ENCODE peak calls at places on chromosomes 6 and 20, in seven cellular contexts. E is mucosa of descending colon, W is left ventricle myocardium inferior, O is psoas muscle, T is H9, Z is MG63, N is lower lobe of right lung. A is an unnamed sample.

GRCh38 chr20:11204926-11205768 is 531.3 kb upstream of the JAG1 start:
- DNase-seq in E (peak; percentile 47), T (peak; percentile 69), W (peak; percentile 34), N (peak; percentile 48), O (peak; percentile 52), Z (peak; percentile 40), A (peak; percentile 62)

GRCh38 chr6:92369309-92369708 is 1050.0 kb downstream of the EPHA7 start:
- DNase-seq in N (no peak), W (no peak), O (no peak), T (no peak), Z (no peak), E (no peak), A (no peak)

GRCh38 chr6:89974776-89975175 is 80.5 kb downstream of the GJA10 start:
- DNase-seq in T (no peak), N (no peak), W (no peak), Z (no peak), E (no peak), O (no peak), A (no peak)

GRCh38 chr6:132401120-132401940 is at the start of gene MOXD1:
- DNase-seq in E (peak; percentile 57), T (peak; percentile 59), N (no peak), W (peak; percentile 45), O (peak; percentile 52), Z (peak; percentile 64), A (peak; percentile 84)

GRCh38 chr6:52933778-52934177 is 24.3 kb upstream of the GSTA3 start:
- DNase-seq in Z (no peak), N (no peak), W (no peak), E (no peak), T (no peak), O (no peak), A (no peak)

GRCh38 chr20:62518911-62519310 is 43.1 kb upstream of the GATA5 start:
- DNase-seq in Z (no peak), E (no peak), O (peak; percentile 75), T (no peak), W (no peak), N (no peak), A (no peak)

GRCh38 chr6:145235207-145235606 is 500.1 kb downstream of the EPM2A start:
- DNase-seq in N (no peak), E (no peak), O (no peak), T (no peak), Z (no peak), W (no peak), A (no peak)

GRCh38 chr6:153503810-153504209 is 372.7 kb upstream of the RGS17 start:
- DNase-seq in E (no peak), O (no peak), Z (no peak), W (no peak), N (no peak), T (peak; percentile 56), A (no peak)

GRCh38 chr6:1144842-1145755 is 166.8 kb upstream of the FOXQ1 start:
- DNase-seq in N (no peak), O (no peak), W (no peak), E (no peak), Z (no peak), T (no peak), A (peak; percentile 61)

GRCh38 chr6:143542915-143543314 is 31.4 kb upstream of the FUCA2 start:
- DNase-seq in N (no peak), W (no peak), Z (no peak), E (no peak), T (no peak), O (no peak), A (peak; percentile 8)

GRCh38 chr20:1935696-1936366 is 40.6 kb downstream of the SIRPA start:
- DNase-seq in Z (no peak), N (no peak), W (peak; percentile 74), T (no peak), O (peak; percentile 79), E (peak; percentile 81), A (no peak)

GRCh38 chr6:144264270-144265060 is 20.7 kb upstream of the UTRN start:
- DNase-seq in E (no peak), O (no peak), Z (peak; percentile 85), T (peak; percentile 57), W (no peak), N (no peak), A (peak; percentile 94)

GRCh38 chr6:140269766-140270165 is 895.3 kb upstream of the CITED2 start:
- DNase-seq in E (no peak), O (no peak), Z (no peak), N (no peak), W (no peak), T (no peak), A (peak; percentile 2)

DNA sequence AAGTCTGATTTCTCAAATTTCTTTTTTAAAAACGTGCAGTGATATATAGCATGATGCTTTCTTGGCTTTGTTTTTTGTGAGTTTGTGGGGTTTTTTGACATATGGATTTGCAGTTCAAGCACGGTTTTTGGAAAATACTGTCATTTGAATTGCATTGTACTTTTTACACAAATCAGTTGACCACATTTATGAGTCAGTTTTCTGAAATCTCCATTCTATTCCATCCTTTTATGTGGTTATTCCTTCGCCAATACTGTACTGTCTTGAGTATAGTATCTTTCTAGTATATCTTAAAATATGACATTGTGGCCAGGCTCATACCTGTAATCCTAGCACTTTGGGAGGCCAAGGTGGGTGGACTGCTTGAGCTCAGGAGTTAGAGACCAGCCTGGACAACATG is 890.0 kb upstream of the CITED2 start:
- DNase-seq in E (no peak), N (no peak), T (no peak), Z (no peak), O (no peak), W (no peak), A (no peak)
- H3K9me3 ChIP-seq in E (peaks cover 2% of the 10 kb centered on the region), N (no peaks in the 10 kb centered on the region), T (no peaks in the 10 kb centered on the region), Z (peaks cover 2% of the 10 kb centered on the region), O (no peaks in the 10 kb centered on the region), W (peaks cover 15% of the 10 kb centered on the region), A (peaks cover 5% of the 10 kb centered on the region)

GRCh38 chr6:81026041-81026553 is 726.4 kb downstream of the TENT5A start:
- DNase-seq in T (no peak), E (no peak), O (no peak), N (no peak), Z (no peak), W (no peak), A (no peak)
- H3K9me3 ChIP-seq in T (peaks cover 15% of the 10 kb centered on the region), E (peaks cover 23% of the 10 kb centered on the region), O (peaks cover 6% of the 10 kb centered on the region), N (no peaks in the 10 kb centered on the region), Z (peaks cover 5% of the 10 kb centered on the region), W (peaks cover 23% of the 10 kb centered on the region), A (peaks cover 35% of the 10 kb centered on the region)

GRCh38 chr6:58290177-58290576 is 972.7 kb downstream of the PRIM2 start:
- DNase-seq in N (no peak), T (no peak), E (no peak), Z (no peak), W (no peak), O (no peak), A (no peak)
- H3K9me3 ChIP-seq in N (no peaks in the 10 kb centered on the region), T (peaks cover 53% of the 10 kb centered on the region), E (peaks cover 27% of the 10 kb centered on the region), Z (no peaks in the 10 kb centered on the region), W (no peaks in the 10 kb centered on the region), O (no peaks in the 10 kb centered on the region), A (no peaks in the 10 kb centered on the region)

DNA sequence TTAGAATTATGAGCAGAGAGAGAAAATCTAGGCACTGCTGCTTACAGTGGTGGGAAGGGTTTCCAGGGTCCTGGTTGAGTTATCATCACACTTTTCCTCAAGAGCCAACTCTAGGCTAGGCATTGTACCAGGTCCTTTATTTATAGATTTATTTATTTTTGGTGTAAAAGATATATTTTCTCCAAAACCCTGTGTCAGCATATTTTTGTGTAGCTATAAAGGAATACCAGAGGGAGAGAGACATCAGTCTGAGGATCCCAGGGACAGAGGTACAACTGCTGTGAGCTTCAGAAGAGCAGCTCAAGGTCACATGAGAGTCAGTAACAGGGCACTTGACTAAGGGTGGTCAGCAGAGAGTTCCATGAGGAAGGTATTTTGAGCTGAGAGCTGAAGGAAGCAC is 159.7 kb downstream of the SLC35B3 start:
- DNase-seq in O (no peak), N (no peak), Z (no peak), T (no peak), E (no peak), W (no peak), A (no peak)
- H3K9me3 ChIP-seq in O (no peaks in the 10 kb centered on the region), N (no peaks in the 10 kb centered on the region), Z (no peaks in the 10 kb centered on the region), T (no peaks in the 10 kb centered on the region), E (no peaks in the 10 kb centered on the region), W (no peaks in the 10 kb centered on the region), A (no peaks in the 10 kb centered on the region)

GRCh38 chr20:59731371-59731770 is 127.0 kb downstream of the PHACTR3 start:
- DNase-seq in W (no peak), E (no peak), Z (no peak), N (no peak), T (no peak), O (no peak), A (no peak)

GRCh38 chr20:59728722-59729430 is 124.5 kb downstream of the PHACTR3 start:
- DNase-seq in W (no peak), T (no peak), E (no peak), N (no peak), Z (no peak), O (no peak), A (no peak)

GRCh38 chr20:59733326-59733725 is 129.0 kb downstream of the PHACTR3 start:
- DNase-seq in T (no peak), N (no peak), O (no peak), W (no peak), E (no peak), Z (no peak), A (no peak)

GRCh38 chr20:59726196-59726595 is 121.9 kb downstream of the PHACTR3 start:
- DNase-seq in E (no peak), N (no peak), Z (no peak), O (no peak), W (no peak), T (no peak), A (no peak)

GRCh38 chr20:59729476-59729875 is 125.1 kb downstream of the PHACTR3 start:
- DNase-seq in T (no peak), Z (no peak), W (no peak), E (no peak), O (no peak), N (no peak), A (no peak)
- H3K9me3 ChIP-seq in T (no peaks in the 10 kb centered on the region), Z (no peaks in the 10 kb centered on the region), W (no peaks in the 10 kb centered on the region), E (no peaks in the 10 kb centered on the region), O (no peaks in the 10 kb centered on the region), N (no peaks in the 10 kb centered on the region), A (no peaks in the 10 kb centered on the region)